ENCODE peak calls at places on chromosome 3, in ten cellular contexts. One of them, this sample, is unnamed.

GRCh38 chr3:119149484-119149883 is 3.5 kb downstream of the TEX55 start:
- DNase-seq in HTR-8/SVneo: no peak
- DNase-seq in NB4: no peak
- DNase-seq in AG08396: no peak
- DNase-seq in activated T-cell treated with anti-CD3 and anti-CD28 coated beads for 24 hours: no peak
- DNase-seq in kidney tubule cell: peak
- DNase-seq in lung microvascular endothelial cell: peak
- DNase-seq in aorta: no peak
- DNase-seq in effector CD4-positive, alpha-beta T cell: no peak
- DNase-seq in progenitor cell of endocrine pancreas: no peak
- DNase-seq in this sample: no peak

GRCh38 chr3:82474711-82475110 is 713.3 kb upstream of the GBE1 start:
- DNase-seq in activated T-cell treated with anti-CD3 and anti-CD28 coated beads for 24 hours: no peak
- DNase-seq in AG08396: no peak
- DNase-seq in HTR-8/SVneo: peak
- DNase-seq in NB4: no peak
- DNase-seq in lung microvascular endothelial cell: no peak
- DNase-seq in aorta: no peak
- DNase-seq in kidney tubule cell: peak
- DNase-seq in effector CD4-positive, alpha-beta T cell: no peak
- DNase-seq in progenitor cell of endocrine pancreas: no peak
- DNase-seq in this sample: no peak

GRCh38 chr3:175777965-175778364 is 918.8 kb downstream of the NAALADL2 start:
- DNase-seq in effector CD4-positive, alpha-beta T cell: no peak
- DNase-seq in HTR-8/SVneo: no peak
- DNase-seq in kidney tubule cell: no peak
- DNase-seq in progenitor cell of endocrine pancreas: no peak
- DNase-seq in AG08396: no peak
- DNase-seq in lung microvascular endothelial cell: no peak
- DNase-seq in NB4: no peak
- DNase-seq in activated T-cell treated with anti-CD3 and anti-CD28 coated beads for 24 hours: no peak
- DNase-seq in aorta: no peak
- DNase-seq in this sample: no peak

GRCh38 chr3:121626495-121626894 is 33.3 kb downstream of the FBXO40 start:
- DNase-seq in aorta: no peak
- DNase-seq in activated T-cell treated with anti-CD3 and anti-CD28 coated beads for 24 hours: no peak
- DNase-seq in effector CD4-positive, alpha-beta T cell: no peak
- DNase-seq in progenitor cell of endocrine pancreas: no peak
- DNase-seq in lung microvascular endothelial cell: no peak
- DNase-seq in HTR-8/SVneo: no peak
- DNase-seq in NB4: no peak
- DNase-seq in kidney tubule cell: no peak
- DNase-seq in AG08396: no peak
- DNase-seq in this sample: no peak

GRCh38 chr3:52277071-52277964 is 1.1 kb downstream of the WDR82 start:
- DNase-seq in aorta: peak
- DNase-seq in activated T-cell treated with anti-CD3 and anti-CD28 coated beads for 24 hours: peak
- DNase-seq in NB4: peak
- DNase-seq in effector CD4-positive, alpha-beta T cell: peak
- DNase-seq in progenitor cell of endocrine pancreas: no peak
- DNase-seq in lung microvascular endothelial cell: peak
- DNase-seq in AG08396: peak
- DNase-seq in HTR-8/SVneo: peak
- DNase-seq in kidney tubule cell: peak
- DNase-seq in this sample: peak

GRCh38 chr3:125334675-125335560 is 40.2 kb downstream of the ZNF148 start:
- DNase-seq in AG08396: no peak
- DNase-seq in aorta: no peak
- DNase-seq in kidney tubule cell: no peak
- DNase-seq in progenitor cell of endocrine pancreas: no peak
- DNase-seq in effector CD4-positive, alpha-beta T cell: no peak
- DNase-seq in NB4: peak
- DNase-seq in lung microvascular endothelial cell: peak
- DNase-seq in activated T-cell treated with anti-CD3 and anti-CD28 coated beads for 24 hours: no peak
- DNase-seq in HTR-8/SVneo: no peak
- DNase-seq in this sample: no peak

GRCh38 chr3:59108091-59108815 is 58.4 kb upstream of the CFAP20DC start:
- DNase-seq in progenitor cell of endocrine pancreas: no peak
- DNase-seq in kidney tubule cell: peak
- DNase-seq in lung microvascular endothelial cell: peak
- DNase-seq in HTR-8/SVneo: no peak
- DNase-seq in NB4: no peak
- DNase-seq in activated T-cell treated with anti-CD3 and anti-CD28 coated beads for 24 hours: no peak
- DNase-seq in effector CD4-positive, alpha-beta T cell: no peak
- DNase-seq in AG08396: peak
- DNase-seq in aorta: no peak
- DNase-seq in this sample: no peak

GRCh38 chr3:6062226-6063187 is 798.4 kb upstream of the GRM7 start:
- DNase-seq in AG08396: no peak
- DNase-seq in effector CD4-positive, alpha-beta T cell: no peak
- DNase-seq in activated T-cell treated with anti-CD3 and anti-CD28 coated beads for 24 hours: no peak
- DNase-seq in kidney tubule cell: no peak
- DNase-seq in aorta: no peak
- DNase-seq in progenitor cell of endocrine pancreas: no peak
- DNase-seq in lung microvascular endothelial cell: no peak
- DNase-seq in NB4: no peak
- DNase-seq in HTR-8/SVneo: no peak
- DNase-seq in this sample: no peak

GRCh38 chr3:172181936-172182708 is 142.7 kb downstream of the FNDC3B start:
- DNase-seq in kidney tubule cell: peak
- DNase-seq in NB4: peak
- DNase-seq in lung microvascular endothelial cell: peak
- DNase-seq in activated T-cell treated with anti-CD3 and anti-CD28 coated beads for 24 hours: no peak
- DNase-seq in effector CD4-positive, alpha-beta T cell: no peak
- DNase-seq in HTR-8/SVneo: peak
- DNase-seq in aorta: no peak
- DNase-seq in AG08396: peak
- DNase-seq in progenitor cell of endocrine pancreas: no peak
- DNase-seq in this sample: no peak

GRCh38 chr3:191066669-191067068 is 132.4 kb upstream of the OSTN start:
- DNase-seq in lung microvascular endothelial cell: peak
- DNase-seq in AG08396: no peak
- DNase-seq in kidney tubule cell: peak
- DNase-seq in progenitor cell of endocrine pancreas: no peak
- DNase-seq in HTR-8/SVneo: no peak
- DNase-seq in activated T-cell treated with anti-CD3 and anti-CD28 coated beads for 24 hours: no peak
- DNase-seq in effector CD4-positive, alpha-beta T cell: no peak
- DNase-seq in aorta: no peak
- DNase-seq in NB4: no peak
- DNase-seq in this sample: no peak

GRCh38 chr3:121096968-121097367 is 189.0 kb downstream of the STXBP5L start:
- DNase-seq in lung microvascular endothelial cell: no peak
- DNase-seq in aorta: no peak
- DNase-seq in activated T-cell treated with anti-CD3 and anti-CD28 coated beads for 24 hours: no peak
- DNase-seq in progenitor cell of endocrine pancreas: no peak
- DNase-seq in NB4: no peak
- DNase-seq in kidney tubule cell: no peak
- DNase-seq in AG08396: no peak
- DNase-seq in effector CD4-positive, alpha-beta T cell: no peak
- DNase-seq in HTR-8/SVneo: no peak
- DNase-seq in this sample: no peak

GRCh38 chr3:57402675-57403074 is 110.2 kb upstream of the ASB14 start:
- DNase-seq in AG08396: no peak
- DNase-seq in lung microvascular endothelial cell: no peak
- DNase-seq in kidney tubule cell: no peak
- DNase-seq in activated T-cell treated with anti-CD3 and anti-CD28 coated beads for 24 hours: no peak
- DNase-seq in effector CD4-positive, alpha-beta T cell: no peak
- DNase-seq in progenitor cell of endocrine pancreas: no peak
- DNase-seq in aorta: no peak
- DNase-seq in NB4: no peak
- DNase-seq in HTR-8/SVneo: no peak
- DNase-seq in this sample: no peak

GRCh38 chr3:156633335-156633734 is 41.1 kb upstream of the TIPARP start:
- DNase-seq in kidney tubule cell: peak
- DNase-seq in progenitor cell of endocrine pancreas: no peak
- DNase-seq in effector CD4-positive, alpha-beta T cell: no peak
- DNase-seq in NB4: no peak
- DNase-seq in AG08396: peak
- DNase-seq in aorta: peak
- DNase-seq in HTR-8/SVneo: no peak
- DNase-seq in activated T-cell treated with anti-CD3 and anti-CD28 coated beads for 24 hours: no peak
- DNase-seq in lung microvascular endothelial cell: no peak
- DNase-seq in this sample: no peak

GRCh38 chr3:179071161-179071568 is 444 bp downstream of the ZMAT3 start:
- DNase-seq in aorta: peak
- DNase-seq in AG08396: peak
- DNase-seq in kidney tubule cell: peak
- DNase-seq in lung microvascular endothelial cell: peak
- DNase-seq in effector CD4-positive, alpha-beta T cell: peak
- DNase-seq in HTR-8/SVneo: peak
- DNase-seq in NB4: no peak
- DNase-seq in activated T-cell treated with anti-CD3 and anti-CD28 coated beads for 24 hours: peak
- DNase-seq in progenitor cell of endocrine pancreas: peak
- DNase-seq in this sample: no peak

GRCh38 chr3:186746008-186746407 is 28.8 kb downstream of the KNG1 start:
- DNase-seq in lung microvascular endothelial cell: peak
- DNase-seq in kidney tubule cell: peak
- DNase-seq in activated T-cell treated with anti-CD3 and anti-CD28 coated beads for 24 hours: no peak
- DNase-seq in AG08396: peak
- DNase-seq in effector CD4-positive, alpha-beta T cell: no peak
- DNase-seq in NB4: peak
- DNase-seq in aorta: peak
- DNase-seq in HTR-8/SVneo: peak
- DNase-seq in progenitor cell of endocrine pancreas: no peak
- DNase-seq in this sample: peak

GRCh38 chr3:23865595-23866396 is 51.0 kb downstream of the NKIRAS1 start:
- DNase-seq in kidney tubule cell: peak
- DNase-seq in activated T-cell treated with anti-CD3 and anti-CD28 coated beads for 24 hours: no peak
- DNase-seq in lung microvascular endothelial cell: peak
- DNase-seq in NB4: no peak
- DNase-seq in HTR-8/SVneo: peak
- DNase-seq in AG08396: no peak
- DNase-seq in progenitor cell of endocrine pancreas: no peak
- DNase-seq in effector CD4-positive, alpha-beta T cell: no peak
- DNase-seq in aorta: no peak
- DNase-seq in this sample: peak

GRCh38 chr3:30538787-30539186 is 67.6 kb upstream of the TGFBR2 start:
- DNase-seq in effector CD4-positive, alpha-beta T cell: no peak
- DNase-seq in aorta: no peak
- DNase-seq in activated T-cell treated with anti-CD3 and anti-CD28 coated beads for 24 hours: no peak
- DNase-seq in kidney tubule cell: peak
- DNase-seq in AG08396: peak
- DNase-seq in NB4: no peak
- DNase-seq in progenitor cell of endocrine pancreas: no peak
- DNase-seq in lung microvascular endothelial cell: peak
- DNase-seq in HTR-8/SVneo: peak
- DNase-seq in this sample: peak

GRCh38 chr3:72510247-72510646 is 338.0 kb downstream of the SHQ1 start:
- DNase-seq in AG08396: no peak
- DNase-seq in NB4: no peak
- DNase-seq in kidney tubule cell: no peak
- DNase-seq in progenitor cell of endocrine pancreas: no peak
- DNase-seq in activated T-cell treated with anti-CD3 and anti-CD28 coated beads for 24 hours: no peak
- DNase-seq in effector CD4-positive, alpha-beta T cell: no peak
- DNase-seq in HTR-8/SVneo: no peak
- DNase-seq in aorta: no peak
- DNase-seq in lung microvascular endothelial cell: no peak
- DNase-seq in this sample: no peak

GRCh38 chr3:50248387-50248786 is 12.4 kb downstream of the GNAI2 start:
- DNase-seq in NB4: no peak
- DNase-seq in HTR-8/SVneo: no peak
- DNase-seq in aorta: peak
- DNase-seq in activated T-cell treated with anti-CD3 and anti-CD28 coated beads for 24 hours: no peak
- DNase-seq in lung microvascular endothelial cell: peak
- DNase-seq in progenitor cell of endocrine pancreas: no peak
- DNase-seq in kidney tubule cell: peak
- DNase-seq in effector CD4-positive, alpha-beta T cell: no peak
- DNase-seq in AG08396: no peak
- DNase-seq in this sample: no peak

GRCh38 chr3:98901032-98901464 is 447 bp downstream of the DCBLD2 start:
- DNase-seq in HTR-8/SVneo: no peak
- DNase-seq in lung microvascular endothelial cell: peak
- DNase-seq in activated T-cell treated with anti-CD3 and anti-CD28 coated beads for 24 hours: no peak
- DNase-seq in AG08396: peak
- DNase-seq in kidney tubule cell: peak
- DNase-seq in aorta: peak
- DNase-seq in effector CD4-positive, alpha-beta T cell: no peak
- DNase-seq in progenitor cell of endocrine pancreas: peak
- DNase-seq in NB4: peak
- DNase-seq in this sample: peak

GRCh38 chr3:139355502-139355901 is 11.7 kb downstream of the MRPS22 start:
- DNase-seq in AG08396: peak
- DNase-seq in lung microvascular endothelial cell: no peak
- DNase-seq in NB4: no peak
- DNase-seq in HTR-8/SVneo: no peak
- DNase-seq in effector CD4-positive, alpha-beta T cell: no peak
- DNase-seq in activated T-cell treated with anti-CD3 and anti-CD28 coated beads for 24 hours: no peak
- DNase-seq in aorta: no peak
- DNase-seq in kidney tubule cell: no peak
- DNase-seq in progenitor cell of endocrine pancreas: no peak
- DNase-seq in this sample: no peak

GRCh38 chr3:98013428-98014349 is 21.4 kb downstream of the GABRR3 start:
- DNase-seq in progenitor cell of endocrine pancreas: no peak
- DNase-seq in effector CD4-positive, alpha-beta T cell: no peak
- DNase-seq in NB4: no peak
- DNase-seq in AG08396: peak
- DNase-seq in kidney tubule cell: no peak
- DNase-seq in HTR-8/SVneo: peak
- DNase-seq in activated T-cell treated with anti-CD3 and anti-CD28 coated beads for 24 hours: no peak
- DNase-seq in lung microvascular endothelial cell: no peak
- DNase-seq in aorta: no peak
- DNase-seq in this sample: no peak

GRCh38 chr3:135908737-135909136 is 56.8 kb upstream of the PPP2R3A start:
- DNase-seq in effector CD4-positive, alpha-beta T cell: no peak
- DNase-seq in activated T-cell treated with anti-CD3 and anti-CD28 coated beads for 24 hours: no peak
- DNase-seq in HTR-8/SVneo: no peak
- DNase-seq in lung microvascular endothelial cell: no peak
- DNase-seq in kidney tubule cell: no peak
- DNase-seq in progenitor cell of endocrine pancreas: no peak
- DNase-seq in aorta: no peak
- DNase-seq in AG08396: no peak
- DNase-seq in NB4: no peak
- DNase-seq in this sample: no peak

GRCh38 chr3:148902173-148902791 is 37.2 kb downstream of the CPA3 start:
- DNase-seq in kidney tubule cell: no peak
- DNase-seq in HTR-8/SVneo: peak
- DNase-seq in effector CD4-positive, alpha-beta T cell: no peak
- DNase-seq in lung microvascular endothelial cell: no peak
- DNase-seq in activated T-cell treated with anti-CD3 and anti-CD28 coated beads for 24 hours: no peak
- DNase-seq in NB4: no peak
- DNase-seq in AG08396: no peak
- DNase-seq in progenitor cell of endocrine pancreas: no peak
- DNase-seq in aorta: no peak
- DNase-seq in this sample: no peak

GRCh38 chr3:72246685-72247084 is 461.7 kb upstream of the PROK2 start:
- DNase-seq in progenitor cell of endocrine pancreas: no peak
- DNase-seq in NB4: no peak
- DNase-seq in effector CD4-positive, alpha-beta T cell: no peak
- DNase-seq in kidney tubule cell: no peak
- DNase-seq in lung microvascular endothelial cell: no peak
- DNase-seq in AG08396: no peak
- DNase-seq in HTR-8/SVneo: no peak
- DNase-seq in aorta: no peak
- DNase-seq in activated T-cell treated with anti-CD3 and anti-CD28 coated beads for 24 hours: no peak
- DNase-seq in this sample: no peak

GRCh38 chr3:53230789-53231188 is 25.0 kb downstream of the TKT start:
- DNase-seq in aorta: no peak
- DNase-seq in progenitor cell of endocrine pancreas: no peak
- DNase-seq in kidney tubule cell: no peak
- DNase-seq in HTR-8/SVneo: no peak
- DNase-seq in lung microvascular endothelial cell: no peak
- DNase-seq in activated T-cell treated with anti-CD3 and anti-CD28 coated beads for 24 hours: no peak
- DNase-seq in NB4: no peak
- DNase-seq in effector CD4-positive, alpha-beta T cell: no peak
- DNase-seq in AG08396: no peak
- DNase-seq in this sample: no peak

GRCh38 chr3:71510485-71510884 is 73.0 kb downstream of the FOXP1 start:
- DNase-seq in lung microvascular endothelial cell: peak
- DNase-seq in progenitor cell of endocrine pancreas: no peak
- DNase-seq in aorta: peak
- DNase-seq in effector CD4-positive, alpha-beta T cell: no peak
- DNase-seq in activated T-cell treated with anti-CD3 and anti-CD28 coated beads for 24 hours: no peak
- DNase-seq in HTR-8/SVneo: peak
- DNase-seq in NB4: no peak
- DNase-seq in kidney tubule cell: peak
- DNase-seq in AG08396: peak
- DNase-seq in this sample: peak